ENCODE peak calls at places on chromosome 11, in six cellular contexts. K is MCF 10A, Z is IMR-90, I is AG10803, H is upper lobe of right lung, F is BJ. X is an unnamed sample.
A peak's percentile ranks its signal among the peaks of the same experiment; 100 is the strongest.

GRCh38 chr11:117600261-117600783 is 196.7 kb downstream of the DSCAML1 start:
- DNase-seq in K (no peak), Z (no peak), I (no peak), H (no peak), F (no peak), X (no peak)

GRCh38 chr11:15770798-15771414 is 585.4 kb downstream of the SOX6 start:
- DNase-seq in K (peak; percentile 65), Z (peak; percentile 52), I (peak; percentile 18), H (peak; percentile 57), F (no peak), X (peak; percentile 38)

GRCh38 chr11:68749061-68749491 is 2.2 kb downstream of the TESMIN start:
- DNase-seq in K (no peak), Z (peak; percentile 4), I (no peak), H (no peak), F (no peak), X (peak; percentile 12)

GRCh38 chr11:2399488-2400068 is 972 bp upstream of the TSSC4 start:
- DNase-seq in K (peak; percentile 19), Z (no peak), I (no peak), H (no peak), F (no peak), X (no peak)

GRCh38 chr11:69383372-69383771 is 89.4 kb downstream of the MYEOV start:
- DNase-seq in K (no peak), Z (no peak), I (no peak), H (no peak), F (no peak), X (no peak)

GRCh38 chr11:2944953-2945756 is 15.9 kb upstream of the PHLDA2 start:
- DNase-seq in K (no peak), Z (peak; percentile 90), I (peak; percentile 89), H (peak; percentile 97), F (peak; percentile 54), X (peak; percentile 50)

GRCh38 chr11:126061707-126062678 is 673 bp downstream of the CDON start:
- DNase-seq in K (peak; percentile 61), Z (peak; percentile 5), I (peak; percentile 12), H (no peak), F (no peak), X (peak; percentile 28)

GRCh38 chr11:109298865-109299264 is 123.1 kb upstream of the C11orf87 start:
- DNase-seq in K (no peak), Z (no peak), I (peak; percentile 64), H (no peak), F (no peak), X (no peak)

GRCh38 chr11:109037856-109038780 is 373.2 kb downstream of the DDX10 start:
- DNase-seq in K (peak; percentile 49), Z (peak; percentile 61), I (peak; percentile 99), H (no peak), F (peak; percentile 27), X (no peak)

GRCh38 chr11:72721689-72722049 is 30.5 kb downstream of the ARAP1 start:
- DNase-seq in K (peak; percentile 49), Z (no peak), I (no peak), H (peak; percentile 79), F (no peak), X (no peak)

GRCh38 chr11:3192511-3193372 is 25.9 kb downstream of the MRGPRG start:
- DNase-seq in K (no peak), Z (no peak), I (no peak), H (no peak), F (no peak), X (no peak)

GRCh38 chr11:41613321-41613720 is 153.9 kb upstream of the LRRC4C start:
- DNase-seq in K (no peak), Z (no peak), I (peak; percentile 64), H (no peak), F (no peak), X (no peak)

GRCh38 chr11:60925685-60926267 is 1.5 kb downstream of the TMEM132A start:
- DNase-seq in K (peak; percentile 85), Z (peak; percentile 89), I (no peak), H (no peak), F (no peak), X (no peak)

GRCh38 chr11:68031136-68031459 is 617 bp downstream of the NDUFS8 start:
- DNase-seq in K (no peak), Z (no peak), I (peak; percentile 44), H (peak; percentile 71), F (no peak), X (no peak)

GRCh38 chr11:69638941-69639681 is 1.8 kb upstream of the CCND1 start:
- DNase-seq in K (peak; percentile 96), Z (peak; percentile 97), I (peak; percentile 97), H (peak; percentile 96), F (peak; percentile 68), X (peak; percentile 91)

GRCh38 chr11:34926101-34926830 is 9.8 kb downstream of the PDHX start:
- DNase-seq in K (peak; percentile 59), Z (peak; percentile 62), I (peak; percentile 61), H (no peak), F (no peak), X (no peak)

GRCh38 chr11:8917157-8917820 is 6.3 kb downstream of the AKIP1 start:
- DNase-seq in K (peak; percentile 64), Z (peak; percentile 93), I (peak; percentile 96), H (peak; percentile 73), F (peak; percentile 69), X (no peak)

GRCh38 chr11:71908218-71908617 is 20.2 kb downstream of the XNDC1N start:
- DNase-seq in K (no peak), Z (no peak), I (no peak), H (no peak), F (no peak), X (no peak)

GRCh38 chr11:17478064-17478463 is 1.4 kb upstream of the ABCC8 start:
- DNase-seq in K (no peak), Z (no peak), I (no peak), H (no peak), F (no peak), X (no peak)

GRCh38 chr11:103112364-103112763 is 3.1 kb downstream of the DYNC2H1 start:
- DNase-seq in K (no peak), Z (no peak), I (no peak), H (no peak), F (no peak), X (no peak)

GRCh38 chr11:103111400-103111799 is 2.2 kb downstream of the DYNC2H1 start:
- DNase-seq in K (no peak), Z (no peak), I (no peak), H (no peak), F (no peak), X (no peak)

GRCh38 chr11:103109818-103110388 is 677 bp downstream of the DYNC2H1 start:
- DNase-seq in K (no peak), Z (no peak), I (peak; percentile 7), H (no peak), F (no peak), X (no peak)

GRCh38 chr11:103108933-103109817 is at the start of gene DYNC2H1:
- DNase-seq in K (peak; percentile 87), Z (peak; percentile 91), I (peak; percentile 91), H (peak; percentile 96), F (peak; percentile 66), X (peak; percentile 80)

DNA sequence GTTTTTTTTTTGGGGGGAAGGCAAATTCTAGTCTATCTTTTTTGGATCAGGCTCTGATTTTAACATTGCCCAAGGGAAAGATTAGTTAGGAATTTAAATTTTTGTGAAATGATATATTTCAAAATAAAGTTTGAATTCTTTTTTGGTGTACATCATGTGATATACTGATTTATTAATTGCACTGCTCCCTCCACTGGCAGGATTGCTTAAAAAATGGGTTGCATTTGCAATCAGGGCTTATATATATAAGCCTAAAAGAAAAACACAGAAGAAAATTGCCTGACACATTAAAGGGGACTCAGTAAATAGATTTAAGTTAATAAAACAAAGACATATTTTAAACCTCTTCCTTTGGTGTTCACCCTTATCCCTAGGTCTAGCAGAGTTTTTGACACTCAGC is 1.2 kb downstream of the DYNC2H1 start:
- DNase-seq in K (peak; percentile 39), Z (peak; percentile 56), I (peak; percentile 63), H (no peak), F (no peak), X (no peak)
- TF ChIP-seq CTCF in K (peak; percentile 13), Z (peak; percentile 59), I (peak; percentile 60), H (peak; percentile 12), F (peak; percentile 52), X (peak; percentile 40)

DNA sequence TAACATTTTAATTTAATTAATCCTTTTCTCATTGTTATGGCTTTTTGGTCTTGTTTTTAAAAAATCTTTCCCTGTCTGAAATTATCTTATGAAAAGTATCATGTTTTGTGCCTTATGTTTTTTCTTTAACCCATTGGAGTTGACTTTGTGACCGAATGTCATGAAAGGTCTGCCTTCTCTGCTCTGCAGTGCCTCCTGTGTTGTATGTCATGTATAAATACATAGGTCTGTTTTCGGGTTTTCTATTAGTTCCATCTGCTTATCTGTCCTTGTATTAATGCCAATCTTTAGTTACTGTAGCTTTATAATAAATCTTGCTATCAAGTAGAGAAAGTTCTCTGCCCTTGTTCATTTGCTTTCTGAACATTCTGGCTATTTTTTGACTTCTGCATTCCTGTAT is 73.0 kb downstream of the ZBTB44 start:
- DNase-seq in K (no peak), Z (no peak), I (no peak), H (no peak), F (no peak), X (no peak)
- TF ChIP-seq CTCF in K (no peak), Z (peak; percentile 4), I (no peak), H (no peak), F (no peak), X (no peak)

DNA sequence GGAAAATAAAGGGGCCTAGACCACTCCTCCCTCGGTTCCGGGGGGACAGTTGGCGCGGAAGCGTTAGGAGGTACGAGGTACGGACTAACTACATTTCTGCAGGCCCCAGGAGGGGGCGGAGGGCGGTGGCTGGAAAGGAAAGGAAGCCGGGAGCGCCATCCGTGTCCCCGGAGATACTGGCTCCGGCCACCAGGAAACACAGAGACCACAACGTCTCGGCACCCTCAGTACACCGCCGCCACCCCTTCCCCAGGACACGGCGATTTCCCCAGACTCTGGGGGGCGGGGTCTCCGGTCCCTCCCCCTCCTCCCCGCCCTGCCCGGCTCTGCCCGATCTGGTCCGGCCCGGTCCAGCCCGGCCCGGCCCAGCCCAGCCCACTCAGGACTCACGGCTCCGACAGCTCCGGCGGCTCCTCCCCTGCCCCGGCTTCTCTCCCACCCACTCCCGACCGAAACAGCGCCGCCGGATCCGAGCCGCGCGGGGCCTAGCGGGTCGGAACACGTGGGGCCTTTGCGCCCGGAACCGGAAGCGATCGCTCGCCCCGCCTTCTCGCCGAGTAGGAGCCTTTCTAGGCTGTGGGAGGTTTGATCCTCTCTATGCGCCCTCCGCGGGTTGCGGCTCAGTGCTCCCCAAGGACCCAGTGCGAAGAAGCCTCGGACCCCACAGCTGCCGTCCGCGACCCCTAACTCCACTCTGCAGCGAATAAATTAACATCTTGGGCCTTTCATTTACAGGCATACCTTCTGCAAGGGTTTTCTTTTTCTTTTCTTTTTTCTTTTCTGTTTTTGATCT is at the start of gene ZNF202:
- DNase-seq in K (peak; percentile 91), Z (peak; percentile 87), I (peak; percentile 87), H (peak; percentile 96), F (peak; percentile 18), X (peak; percentile 85)
- TF ChIP-seq CTCF in K (no peak), Z (no peak), I (peak; percentile 19), H (no peak), F (peak; percentile 21), X (peak; percentile 57)

GRCh38 chr11:83656931-83657330 is 370.8 kb upstream of the CCDC90B start:
- DNase-seq in K (no peak), Z (no peak), I (no peak), H (no peak), F (no peak), X (no peak)
- TF ChIP-seq CTCF in K (no peak), Z (no peak), I (no peak), H (no peak), F (no peak), X (no peak)